ENCODE peak calls at places on chromosomes 1 and 21, in ten cellular contexts. M is EL; D is CD4-positive, CD25-positive, alpha-beta regulatory T cell; P is AG09309; I is NCI-H510A treated with DMSO at 0.1 percent for 48 hours; C is PC-3; Y is stimulated activated CD4-positive, alpha-beta T cell treated with anti-CD3 and anti-CD28 coated beads, Interleukin-12 subunit alpha, Interleukin-12 subunit beta, amount 100 ng/mL, for 48 hours; T is T-cell; L is ecto neural progenitor cell; X is NCI-H460. G is an unnamed sample.

GRCh38 chr1:7403265-7404045 is 367.6 kb upstream of the VAMP3 start:
- DNase-seq in M (no peak), D (no peak), P (no peak), I (no peak), C (no peak), Y (no peak), T (no peak), L (peak), X (no peak), G (peak)

GRCh38 chr21:41360072-41360821 is 1.6 kb upstream of the MX2 start:
- DNase-seq in M (peak), D (no peak), P (no peak), I (peak), C (peak), Y (no peak), T (no peak), L (peak), X (no peak), G (peak)

GRCh38 chr1:177770096-177770495 is 199.8 kb downstream of the SEC16B start:
- DNase-seq in M (no peak), D (no peak), P (no peak), I (peak), C (no peak), Y (no peak), T (no peak), L (no peak), X (no peak), G (no peak)

GRCh38 chr1:160664573-160665051 is 17.8 kb upstream of the SLAMF1 start:
- DNase-seq in M (no peak), D (peak), P (no peak), I (no peak), C (no peak), Y (no peak), T (peak), L (no peak), X (no peak), G (no peak)

GRCh38 chr1:226764533-226764932 is 25.5 kb upstream of the ITPKB start:
- DNase-seq in M (no peak), D (peak), P (no peak), I (no peak), C (no peak), Y (no peak), T (no peak), L (no peak), X (no peak), G (no peak)

GRCh38 chr21:41698071-41698470 is 68.8 kb downstream of the RIPK4 start:
- DNase-seq in M (no peak), D (no peak), P (no peak), I (no peak), C (no peak), Y (no peak), T (no peak), L (no peak), X (no peak), G (peak)

GRCh38 chr1:2541619-2542246 is 11.7 kb upstream of the HES5 start:
- DNase-seq in M (no peak), D (no peak), P (no peak), I (peak), C (no peak), Y (no peak), T (no peak), L (no peak), X (no peak), G (no peak)

GRCh38 chr1:13583964-13584791 is 546 bp downstream of the PDPN start:
- DNase-seq in M (no peak), D (no peak), P (peak), I (peak), C (no peak), Y (no peak), T (no peak), L (peak), X (no peak), G (peak)

GRCh38 chr1:45864124-45864721 is 60.8 kb downstream of the MAST2 start:
- DNase-seq in M (peak), D (no peak), P (no peak), I (peak), C (no peak), Y (no peak), T (no peak), L (no peak), X (no peak), G (no peak)

GRCh38 chr1:53643061-53643880 is 95.7 kb downstream of the GLIS1 start:
- DNase-seq in M (no peak), D (no peak), P (no peak), I (no peak), C (no peak), Y (no peak), T (no peak), L (no peak), X (no peak), G (no peak)

GRCh38 chr1:245411245-245411644 is 256.5 kb downstream of the KIF26B start:
- DNase-seq in M (peak), D (no peak), P (no peak), I (no peak), C (no peak), Y (no peak), T (no peak), L (no peak), X (no peak), G (no peak)

GRCh38 chr1:171299342-171299741 is 14.6 kb upstream of the FMO4 start:
- DNase-seq in M (no peak), D (no peak), P (no peak), I (no peak), C (no peak), Y (no peak), T (no peak), L (no peak), X (no peak), G (no peak)

GRCh38 chr1:207797229-207797973 is 45.5 kb downstream of the CD46 start:
- DNase-seq in M (peak), D (peak), P (peak), I (peak), C (peak), Y (peak), T (peak), L (peak), X (peak), G (peak)

GRCh38 chr1:78871249-78871648 is 135.3 kb downstream of the ADGRL4 start:
- DNase-seq in M (no peak), D (no peak), P (no peak), I (no peak), C (no peak), Y (no peak), T (no peak), L (no peak), X (no peak), G (no peak)

GRCh38 chr1:216686860-216687545 is 36.2 kb downstream of the ESRRG start:
- DNase-seq in M (peak), D (no peak), P (no peak), I (no peak), C (peak), Y (no peak), T (no peak), L (no peak), X (no peak), G (no peak)

GRCh38 chr1:48007044-48007443 is 9.9 kb upstream of the TRABD2B start:
- DNase-seq in M (no peak), D (no peak), P (no peak), I (no peak), C (peak), Y (no peak), T (no peak), L (no peak), X (no peak), G (no peak)

GRCh38 chr1:88873737-88874374 is 17.5 kb downstream of the GTF2B start:
- DNase-seq in M (no peak), D (no peak), P (no peak), I (no peak), C (no peak), Y (no peak), T (no peak), L (no peak), X (peak), G (no peak)

GRCh38 chr1:8473121-8473891 is 155.4 kb downstream of the SLC45A1 start:
- DNase-seq in M (no peak), D (peak), P (no peak), I (no peak), C (no peak), Y (no peak), T (no peak), L (no peak), X (no peak), G (no peak)

GRCh38 chr1:47478090-47478489 is 40.2 kb downstream of the FOXD2 start:
- DNase-seq in M (no peak), D (no peak), P (no peak), I (peak), C (peak), Y (no peak), T (no peak), L (no peak), X (no peak), G (peak)

GRCh38 chr1:74732960-74733615 is at the start of the genes CRYZ and TYW3:
- DNase-seq in M (peak), D (peak), P (peak), I (peak), C (peak), Y (peak), T (peak), L (no peak), X (peak), G (peak)

GRCh38 chr1:960371-961131 is at the start of gene KLHL17:
- DNase-seq in M (peak), D (peak), P (no peak), I (peak), C (peak), Y (peak), T (peak), L (peak), X (no peak), G (peak)

GRCh38 chr1:6358757-6359567 is 34.6 kb downstream of the ACOT7 start:
- DNase-seq in M (peak), D (peak), P (no peak), I (no peak), C (no peak), Y (peak), T (peak), L (peak), X (no peak), G (peak)

GRCh38 chr21:45146301-45146700 is 71.9 kb downstream of the ADARB1 start:
- DNase-seq in M (no peak), D (no peak), P (no peak), I (no peak), C (no peak), Y (no peak), T (no peak), L (peak), X (no peak), G (no peak)

GRCh38 chr1:61748566-61748965 is 6.3 kb downstream of the PATJ start:
- DNase-seq in M (no peak), D (no peak), P (no peak), I (no peak), C (no peak), Y (no peak), T (no peak), L (no peak), X (no peak), G (no peak)

G was measured in H7.